ENCODE peak calls at places on chromosomes 4 and X, in five cellular contexts. Q is AG08395, M is colonic mucosa, H is lower leg skin, F is NCI-H1930. E is an unnamed sample.

GRCh38 chr4:15717126-15717525 is 14.3 kb downstream of the BST1 start:
- DNase-seq in Q (peak), F (no peak), H (no peak), M (no peak), E (no peak)

GRCh38 chrX:15512401-15512965 is 11.9 kb downstream of the BMX start:
- DNase-seq in F (no peak), M (no peak), Q (no peak), H (no peak), E (no peak)

GRCh38 chrX:10050481-10050880 is 83.3 kb downstream of the CLDN34 start:
- DNase-seq in M (no peak), F (no peak), H (no peak), Q (no peak), E (no peak)

GRCh38 chrX:41553688-41554087 is 106.5 kb downstream of the NYX start:
- DNase-seq in F (no peak), M (no peak), Q (no peak), H (no peak), E (no peak)

GRCh38 chr4:48033825-48034413 is 17.3 kb downstream of the NIPAL1 start:
- DNase-seq in Q (peak), F (no peak), H (no peak), M (peak), E (no peak)

GRCh38 chr4:89397464-89397863 is 89.9 kb upstream of the GPRIN3 start:
- DNase-seq in H (no peak), M (no peak), Q (no peak), F (no peak), E (no peak)

GRCh38 chr4:8745036-8745827 is 126.4 kb downstream of the HMX1 start:
- DNase-seq in H (no peak), M (no peak), F (no peak), Q (no peak), E (peak)

GRCh38 chrX:7346021-7346420 is 198.1 kb upstream of the PUDP start:
- DNase-seq in H (no peak), Q (peak), F (no peak), M (no peak), E (no peak)

GRCh38 chr4:3441501-3442459 is at the start of gene HGFAC:
- DNase-seq in F (no peak), M (no peak), H (no peak), Q (no peak), E (no peak)

GRCh38 chrX:103845165-103845653 is 13.2 kb upstream of the RAB9B start:
- DNase-seq in M (peak), H (peak), Q (peak), F (peak), E (peak)

GRCh38 chr4:45471335-45471734 is 652.5 kb downstream of the GABRG1 start:
- DNase-seq in H (no peak), F (no peak), Q (no peak), M (no peak), E (no peak)

GRCh38 chrX:12115377-12115776 is 22.9 kb upstream of the FRMPD4 start:
- DNase-seq in M (no peak), H (no peak), F (no peak), Q (no peak), E (no peak)

GRCh38 chr4:68466185-68466584 is 18.9 kb downstream of the TMPRSS11E start:
- DNase-seq in Q (peak), M (no peak), H (no peak), F (no peak), E (no peak)

GRCh38 chr4:128811571-128812359 is 2.3 kb downstream of the JADE1 start:
- DNase-seq in F (peak), M (peak), H (peak), Q (peak), E (peak)

GRCh38 chr4:53777244-53777984 is 186.1 kb upstream of the LNX1 start:
- DNase-seq in M (no peak), H (no peak), Q (peak), F (no peak), E (no peak)